ENCODE peak calls at places on chromosomes 2 and 18, in ten cellular contexts. U is spleen, E is prostate gland, C is ovary, V is stomach, K is vagina, I is breast epithelium, F is HepG2, T is transverse colon, P is HCT116. A is an unnamed sample. For H3K36me3, the result is how much of the 10 kb centered on the place peaks cover.

GRCh38 chr2:228242591-228242990 is 61.1 kb upstream of the SPHKAP start:
- DNase-seq in T (no peak), P (no peak), V (no peak), F (no peak), C (no peak), K (no peak), U (no peak), I (no peak), E (no peak), A (no peak)

GRCh38 chr2:151063271-151063670 is 198.4 kb downstream of the RBM43 start:
- DNase-seq in P (no peak), T (no peak), F (no peak), C (no peak), U (no peak), K (no peak), V (no peak), E (no peak), I (no peak), A (no peak)

GRCh38 chr2:128986026-128986720 is 667.5 kb upstream of the HS6ST1 start:
- DNase-seq in P (no peak), T (no peak), K (no peak), C (no peak), F (no peak), E (peak), V (no peak), I (no peak), U (no peak), A (no peak)

GRCh38 chr2:228768818-228769217 is 502.3 kb downstream of the PID1 start:
- DNase-seq in U (no peak), E (no peak), P (no peak), F (no peak), C (no peak), K (no peak), V (no peak), I (no peak), T (no peak), A (no peak)

GRCh38 chr18:31819106-31819924 is 58.6 kb upstream of the SLC25A52 start:
- DNase-seq in F (peak), K (no peak), C (no peak), T (no peak), V (no peak), P (peak), U (no peak), I (no peak), E (peak), A (no peak)

GRCh38 chr2:54551123-54551756 is 95.1 kb downstream of the SPTBN1 start:
- DNase-seq in I (no peak), F (no peak), K (no peak), P (no peak), C (no peak), V (peak), E (peak), T (peak), U (no peak), A (no peak)

GRCh38 chr2:45759310-45759851 is 107.9 kb downstream of the PRKCE start:
- DNase-seq in U (no peak), E (no peak), K (no peak), F (no peak), T (no peak), P (no peak), C (no peak), I (no peak), V (no peak), A (no peak)

GRCh38 chr2:66268756-66269155 is 166.2 kb upstream of the MEIS1 start:
- DNase-seq in V (no peak), I (no peak), P (no peak), C (no peak), K (no peak), F (no peak), T (no peak), E (no peak), U (no peak), A (no peak)

GRCh38 chr2:234357666-234358065 is 139.2 kb downstream of the ARL4C start:
- DNase-seq in E (no peak), C (no peak), P (no peak), T (no peak), V (no peak), I (no peak), U (no peak), K (no peak), F (no peak), A (no peak)

GRCh38 chr18:72544092-72544886 is at the start of gene CBLN2:
- DNase-seq in F (peak), P (no peak), E (peak), I (no peak), T (peak), C (no peak), V (no peak), U (peak), K (no peak), A (peak)

GRCh38 chr2:228731517-228731916 is 539.6 kb downstream of the PID1 start:
- DNase-seq in V (no peak), P (no peak), E (no peak), I (no peak), F (no peak), U (no peak), T (no peak), K (no peak), C (no peak), A (no peak)

GRCh38 chr2:173436088-173436487 is 81.4 kb downstream of the CDCA7 start:
- DNase-seq in K (no peak), P (no peak), V (no peak), F (no peak), E (no peak), T (no peak), I (no peak), C (no peak), U (no peak), A (no peak)

DNA sequence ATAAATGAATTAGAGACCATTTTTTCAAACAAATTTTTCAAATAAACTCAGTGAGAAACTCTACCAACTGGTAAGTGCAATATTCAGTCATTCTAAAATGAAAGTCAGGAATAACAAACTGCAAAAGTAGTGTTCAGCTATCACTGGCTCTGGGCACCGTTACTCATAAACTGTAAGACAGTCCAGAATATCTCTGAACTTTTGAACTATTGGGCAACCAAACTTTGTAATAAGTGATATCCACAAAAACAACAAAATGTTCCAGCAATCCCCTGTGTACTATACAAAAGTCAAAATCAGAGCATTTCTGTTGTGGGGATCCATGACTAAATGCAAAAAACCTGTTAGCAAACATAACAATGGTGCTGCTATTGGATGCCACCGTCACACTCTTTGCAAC is 56.3 kb downstream of the SLC25A12 start:
- DNase-seq in U (no peak), V (no peak), T (no peak), I (no peak), E (no peak), C (no peak), K (no peak), F (peak), P (no peak), A (no peak)
- H3K4me3 ChIP-seq in U (no peak), V (no peak), T (no peak), I (no peak), E (no peak), C (no peak), K (no peak), F (no peak), P (no peak), A (no peak)

DNA sequence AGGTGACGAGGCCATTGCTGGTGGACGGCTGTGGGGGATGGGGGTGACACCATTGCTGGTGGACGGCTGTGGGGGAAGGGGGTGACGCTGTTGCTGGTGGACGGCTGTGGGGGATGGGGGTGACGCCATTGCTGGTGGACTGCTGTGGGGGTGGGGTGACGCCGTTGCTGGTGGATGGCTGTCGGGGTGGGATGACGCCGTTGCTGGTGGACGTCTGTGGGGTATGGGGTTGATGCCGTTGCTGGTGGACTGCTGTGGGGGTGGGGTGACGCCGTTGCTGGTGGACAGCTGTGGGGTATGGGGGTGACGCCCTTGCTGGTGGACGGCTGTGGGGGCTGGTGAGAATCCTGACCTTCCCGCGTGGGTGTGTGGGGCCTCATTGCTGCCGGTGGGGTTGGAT is 47.1 kb downstream of the CTDP1 start:
- DNase-seq in I (no peak), T (no peak), F (no peak), V (no peak), K (no peak), P (no peak), U (no peak), E (no peak), C (no peak), A (no peak)
- H3K36me3 ChIP-seq in I (under half), T (half or more), F (half or more), V (half or more), K (under half), P (under half), U (half or more), E (under half), C (under half), A (under half)

GRCh38 chr2:200376422-200377142 is 70.1 kb downstream of the SPATS2L start:
- DNase-seq in I (no peak), K (no peak), U (no peak), E (peak), F (peak), T (peak), P (peak), C (no peak), V (no peak), A (no peak)
- TF ChIP-seq POLR2A in I (no peak), K (no peak), U (no peak), E (no peak), F (no peak), T (no peak), P (no peak), C (no peak), V (no peak), A (no peak)

DNA sequence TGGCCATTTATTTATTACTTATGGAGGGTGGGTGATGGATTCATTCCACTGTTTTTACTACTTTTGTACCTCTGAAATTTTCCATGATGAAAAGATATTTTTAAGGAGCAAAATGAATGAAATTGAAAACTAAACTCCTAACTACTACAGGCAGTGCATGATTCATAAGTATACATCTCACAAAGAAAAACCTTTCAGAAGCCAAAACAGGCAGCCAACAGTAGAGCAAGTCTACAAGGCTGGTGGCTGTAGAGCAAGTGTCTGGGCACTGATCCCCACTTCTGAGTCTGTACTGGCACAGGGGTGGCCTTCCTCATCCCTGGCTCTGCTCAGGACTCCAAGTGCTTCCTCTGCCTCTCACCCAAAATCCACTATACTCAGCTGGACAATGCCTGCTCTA is 8.2 kb upstream of the RMP24 start:
- DNase-seq in E (no peak), I (no peak), P (no peak), C (no peak), V (no peak), T (no peak), K (no peak), U (no peak), F (no peak), A (no peak)
- H3K4me3 ChIP-seq in E (no peak), I (no peak), P (no peak), C (no peak), V (no peak), T (no peak), K (no peak), U (no peak), F (no peak), A (no peak)

GRCh38 chr2:85347554-85347953 is 6.8 kb downstream of the RETSAT start:
- DNase-seq in P (no peak), V (no peak), I (no peak), K (no peak), U (no peak), C (no peak), E (no peak), F (no peak), T (no peak), A (no peak)

GRCh38 chr2:85340034-85340892 is 12.5 kb upstream of the TGOLN2 start:
- DNase-seq in C (no peak), F (no peak), U (no peak), K (no peak), P (no peak), T (no peak), I (no peak), E (peak), V (no peak), A (no peak)

GRCh38 chr2:85341269-85342029 is 12.9 kb downstream of the RETSAT start:
- DNase-seq in E (no peak), I (no peak), C (no peak), U (no peak), V (no peak), F (no peak), P (no peak), K (no peak), T (no peak), A (no peak)

GRCh38 chr2:85342156-85342555 is 12.2 kb downstream of the RETSAT start:
- DNase-seq in P (no peak), C (no peak), I (no peak), K (no peak), E (no peak), V (no peak), F (no peak), T (no peak), U (no peak), A (no peak)

DNA sequence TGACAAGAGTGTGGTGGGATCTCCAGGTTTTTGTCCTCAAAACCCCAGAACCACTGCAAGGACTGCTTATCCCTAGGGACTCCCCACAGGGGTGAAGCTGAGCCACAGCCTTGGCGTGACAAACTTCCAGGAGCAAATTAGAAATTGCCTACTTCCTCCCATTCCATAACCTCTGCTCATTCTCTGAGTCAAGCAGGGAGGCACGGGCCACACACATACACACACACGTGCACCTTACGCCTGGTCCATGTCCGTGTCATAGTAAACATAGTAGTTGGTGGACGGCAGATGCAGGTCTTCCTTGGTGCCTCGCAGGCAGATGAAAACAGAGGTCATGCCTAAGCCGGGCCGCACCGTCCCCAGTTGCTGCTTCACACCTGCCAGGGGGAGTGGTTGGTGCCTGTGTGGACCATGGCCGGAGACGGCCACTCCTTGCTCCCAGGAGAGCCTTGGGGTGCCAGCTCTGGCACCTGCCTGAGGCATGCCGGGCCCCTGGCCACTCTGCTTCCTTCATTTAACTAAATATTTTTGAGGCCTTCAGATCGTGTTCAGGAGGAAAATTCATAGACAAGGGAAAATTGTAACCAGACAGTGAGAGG is 9.9 kb downstream of the RETSAT start:
- DNase-seq in P (no peak), V (no peak), F (no peak), U (no peak), C (no peak), E (no peak), I (no peak), T (no peak), K (no peak), A (no peak)
- H3K36me3 ChIP-seq in P (under half), V (half or more), F (half or more), U (under half), C (under half), E (under half), I (under half), T (under half), K (under half), A (under half)